ENCODE peak calls at places on chromosomes 5 and 9, in eight cellular contexts. One of them, this sample, is unnamed.

GRCh38 chr9:81632599-81632998 is 56.7 kb downstream of the TLE1 start:
- DNase-seq in GM20000: no peak
- DNase-seq in RWPE1: no peak
- DNase-seq in neural crest cell: no peak
- DNase-seq in HL-60: no peak
- DNase-seq in fibroblast of pulmonary artery: peak
- DNase-seq in AG04450: no peak
- DNase-seq in heart left ventricle: no peak
- DNase-seq in this sample: no peak

GRCh38 chr9:132793606-132794580 is 84.2 kb downstream of the AK8 start:
- DNase-seq in heart left ventricle: no peak
- DNase-seq in GM20000: no peak
- DNase-seq in neural crest cell: no peak
- DNase-seq in AG04450: no peak
- DNase-seq in RWPE1: no peak
- DNase-seq in HL-60: no peak
- DNase-seq in fibroblast of pulmonary artery: no peak
- DNase-seq in this sample: no peak

GRCh38 chr5:173907686-173908371 is 19.7 kb downstream of the CPEB4 start:
- DNase-seq in AG04450: no peak
- DNase-seq in heart left ventricle: no peak
- DNase-seq in HL-60: no peak
- DNase-seq in neural crest cell: no peak
- DNase-seq in fibroblast of pulmonary artery: no peak
- DNase-seq in RWPE1: no peak
- DNase-seq in GM20000: no peak
- DNase-seq in this sample: no peak

GRCh38 chr5:10474521-10475075 is 32.9 kb downstream of the ROPN1L start:
- DNase-seq in HL-60: no peak
- DNase-seq in heart left ventricle: no peak
- DNase-seq in RWPE1: no peak
- DNase-seq in neural crest cell: no peak
- DNase-seq in AG04450: no peak
- DNase-seq in GM20000: no peak
- DNase-seq in fibroblast of pulmonary artery: no peak
- DNase-seq in this sample: no peak

GRCh38 chr9:114116061-114116747 is 17.1 kb upstream of the KIF12 start:
- DNase-seq in HL-60: no peak
- DNase-seq in fibroblast of pulmonary artery: no peak
- DNase-seq in GM20000: no peak
- DNase-seq in neural crest cell: no peak
- DNase-seq in AG04450: no peak
- DNase-seq in heart left ventricle: no peak
- DNase-seq in RWPE1: no peak
- DNase-seq in this sample: no peak

GRCh38 chr5:154732212-154732611 is 23.0 kb upstream of the LARP1 start:
- DNase-seq in AG04450: no peak
- DNase-seq in heart left ventricle: no peak
- DNase-seq in fibroblast of pulmonary artery: no peak
- DNase-seq in RWPE1: no peak
- DNase-seq in HL-60: no peak
- DNase-seq in neural crest cell: no peak
- DNase-seq in GM20000: no peak
- DNase-seq in this sample: no peak

GRCh38 chr9:125829743-125830142 is 82.6 kb downstream of the PBX3 start:
- DNase-seq in RWPE1: no peak
- DNase-seq in HL-60: no peak
- DNase-seq in heart left ventricle: no peak
- DNase-seq in fibroblast of pulmonary artery: peak
- DNase-seq in AG04450: no peak
- DNase-seq in neural crest cell: no peak
- DNase-seq in GM20000: peak
- DNase-seq in this sample: no peak

GRCh38 chr5:13985736-13986418 is 41.4 kb upstream of the DNAH5 start:
- DNase-seq in RWPE1: peak
- DNase-seq in heart left ventricle: no peak
- DNase-seq in GM20000: no peak
- DNase-seq in fibroblast of pulmonary artery: peak
- DNase-seq in HL-60: no peak
- DNase-seq in neural crest cell: no peak
- DNase-seq in AG04450: peak
- DNase-seq in this sample: peak

GRCh38 chr5:50969207-50970145 is 303.0 kb downstream of the PARP8 start:
- DNase-seq in RWPE1: no peak
- DNase-seq in HL-60: no peak
- DNase-seq in AG04450: no peak
- DNase-seq in heart left ventricle: peak
- DNase-seq in fibroblast of pulmonary artery: no peak
- DNase-seq in neural crest cell: peak
- DNase-seq in GM20000: no peak
- DNase-seq in this sample: no peak

GRCh38 chr5:166582416-166582815 is 1709.0 kb upstream of the WWC1 start:
- DNase-seq in fibroblast of pulmonary artery: peak
- DNase-seq in GM20000: no peak
- DNase-seq in RWPE1: no peak
- DNase-seq in AG04450: no peak
- DNase-seq in neural crest cell: no peak
- DNase-seq in HL-60: no peak
- DNase-seq in heart left ventricle: no peak
- DNase-seq in this sample: no peak

GRCh38 chr9:120869726-120870125 is 7.3 kb downstream of the PHF19 start:
- DNase-seq in HL-60: no peak
- DNase-seq in RWPE1: no peak
- DNase-seq in heart left ventricle: no peak
- DNase-seq in AG04450: no peak
- DNase-seq in neural crest cell: no peak
- DNase-seq in GM20000: no peak
- DNase-seq in fibroblast of pulmonary artery: no peak
- DNase-seq in this sample: no peak

GRCh38 chr9:120869360-120869687 is 7.7 kb downstream of the PHF19 start:
- DNase-seq in HL-60: no peak
- DNase-seq in AG04450: no peak
- DNase-seq in neural crest cell: no peak
- DNase-seq in heart left ventricle: no peak
- DNase-seq in RWPE1: no peak
- DNase-seq in fibroblast of pulmonary artery: no peak
- DNase-seq in GM20000: no peak
- DNase-seq in this sample: no peak

GRCh38 chr9:120867676-120868338 is 9.2 kb downstream of the PHF19 start:
- DNase-seq in GM20000: no peak
- DNase-seq in heart left ventricle: no peak
- DNase-seq in fibroblast of pulmonary artery: no peak
- DNase-seq in HL-60: no peak
- DNase-seq in AG04450: no peak
- DNase-seq in neural crest cell: no peak
- DNase-seq in RWPE1: no peak
- DNase-seq in this sample: no peak

GRCh38 chr9:120868339-120868675 is 8.7 kb downstream of the PHF19 start:
- DNase-seq in HL-60: peak
- DNase-seq in RWPE1: no peak
- DNase-seq in AG04450: no peak
- DNase-seq in GM20000: no peak
- DNase-seq in fibroblast of pulmonary artery: peak
- DNase-seq in heart left ventricle: no peak
- DNase-seq in neural crest cell: no peak
- DNase-seq in this sample: no peak

GRCh38 chr9:120868676-120869359 is 8.2 kb downstream of the PHF19 start:
- DNase-seq in fibroblast of pulmonary artery: peak
- DNase-seq in HL-60: peak
- DNase-seq in heart left ventricle: peak
- DNase-seq in GM20000: peak
- DNase-seq in neural crest cell: peak
- DNase-seq in RWPE1: peak
- DNase-seq in AG04450: peak
- DNase-seq in this sample: peak
- TF ChIP-seq CTCF in fibroblast of pulmonary artery: peak
- TF ChIP-seq CTCF in HL-60: peak
- TF ChIP-seq CTCF in heart left ventricle: peak
- TF ChIP-seq CTCF in GM20000: peak
- TF ChIP-seq CTCF in neural crest cell: peak
- TF ChIP-seq CTCF in RWPE1: peak
- TF ChIP-seq CTCF in AG04450: peak
- TF ChIP-seq CTCF in this sample: no peak

DNA sequence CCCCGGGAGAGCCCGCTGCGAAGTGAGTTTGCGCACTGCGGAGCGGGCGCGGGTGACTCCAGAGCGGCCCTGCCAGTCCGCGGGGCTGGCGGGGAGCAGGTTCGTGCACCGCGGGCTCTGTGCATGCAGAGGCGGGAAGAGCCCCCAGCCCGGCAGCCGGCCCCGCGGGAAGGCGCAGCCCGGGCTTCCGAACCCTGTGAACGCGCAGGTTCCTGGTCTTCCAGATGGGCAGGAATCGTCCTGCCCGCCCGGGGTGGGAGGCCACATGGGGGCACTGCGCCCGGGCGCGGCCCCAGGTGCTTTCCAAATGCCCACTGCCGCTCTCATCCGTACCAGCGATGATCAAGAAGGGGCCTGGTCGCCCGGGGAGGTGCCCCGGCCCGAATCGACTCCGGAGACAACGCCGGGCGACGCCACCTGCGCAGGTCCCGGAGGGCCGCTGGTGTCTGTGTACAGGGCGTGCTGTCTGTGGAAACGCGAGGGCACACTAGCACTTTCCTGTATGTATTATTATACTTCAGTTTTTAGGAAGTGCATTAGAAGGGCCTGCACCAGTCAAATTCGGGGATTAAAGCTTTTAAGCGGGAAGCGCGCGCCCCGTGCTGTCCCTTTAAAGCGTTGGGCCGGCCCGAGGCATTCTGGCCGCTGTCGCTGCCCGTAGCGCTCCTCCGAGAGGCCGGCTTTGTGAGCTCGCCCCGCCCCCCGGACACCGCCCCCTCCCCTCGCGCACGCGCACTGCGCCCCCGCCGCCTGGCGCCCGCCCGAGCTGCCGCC is at the start of gene WDR5:
- DNase-seq in neural crest cell: peak
- DNase-seq in GM20000: peak
- DNase-seq in RWPE1: peak
- DNase-seq in heart left ventricle: peak
- DNase-seq in HL-60: peak
- DNase-seq in AG04450: peak
- DNase-seq in fibroblast of pulmonary artery: peak
- DNase-seq in this sample: peak
- TF ChIP-seq CTCF in neural crest cell: peak
- TF ChIP-seq CTCF in GM20000: peak
- TF ChIP-seq CTCF in RWPE1: no peak
- TF ChIP-seq CTCF in heart left ventricle: peak
- TF ChIP-seq CTCF in HL-60: no peak
- TF ChIP-seq CTCF in AG04450: peak
- TF ChIP-seq CTCF in fibroblast of pulmonary artery: peak
- TF ChIP-seq CTCF in this sample: no peak

GRCh38 chr5:463952-464351 is 21.0 kb downstream of the EXOC3 start:
- DNase-seq in GM20000: peak
- DNase-seq in neural crest cell: no peak
- DNase-seq in RWPE1: no peak
- DNase-seq in HL-60: no peak
- DNase-seq in heart left ventricle: no peak
- DNase-seq in AG04450: no peak
- DNase-seq in fibroblast of pulmonary artery: no peak
- DNase-seq in this sample: no peak

GRCh38 chr5:465591-466403 is 22.8 kb downstream of the EXOC3 start:
- DNase-seq in RWPE1: no peak
- DNase-seq in heart left ventricle: no peak
- DNase-seq in AG04450: no peak
- DNase-seq in GM20000: no peak
- DNase-seq in fibroblast of pulmonary artery: no peak
- DNase-seq in HL-60: no peak
- DNase-seq in neural crest cell: no peak
- DNase-seq in this sample: no peak

GRCh38 chr5:464843-465590 is 22.0 kb downstream of the EXOC3 start:
- DNase-seq in HL-60: no peak
- DNase-seq in RWPE1: no peak
- DNase-seq in AG04450: no peak
- DNase-seq in neural crest cell: no peak
- DNase-seq in fibroblast of pulmonary artery: no peak
- DNase-seq in GM20000: no peak
- DNase-seq in heart left ventricle: no peak
- DNase-seq in this sample: no peak

GRCh38 chr5:463301-463700 is 20.3 kb downstream of the EXOC3 start:
- DNase-seq in heart left ventricle: no peak
- DNase-seq in RWPE1: no peak
- DNase-seq in neural crest cell: no peak
- DNase-seq in GM20000: no peak
- DNase-seq in AG04450: no peak
- DNase-seq in fibroblast of pulmonary artery: no peak
- DNase-seq in HL-60: no peak
- DNase-seq in this sample: no peak

DNA sequence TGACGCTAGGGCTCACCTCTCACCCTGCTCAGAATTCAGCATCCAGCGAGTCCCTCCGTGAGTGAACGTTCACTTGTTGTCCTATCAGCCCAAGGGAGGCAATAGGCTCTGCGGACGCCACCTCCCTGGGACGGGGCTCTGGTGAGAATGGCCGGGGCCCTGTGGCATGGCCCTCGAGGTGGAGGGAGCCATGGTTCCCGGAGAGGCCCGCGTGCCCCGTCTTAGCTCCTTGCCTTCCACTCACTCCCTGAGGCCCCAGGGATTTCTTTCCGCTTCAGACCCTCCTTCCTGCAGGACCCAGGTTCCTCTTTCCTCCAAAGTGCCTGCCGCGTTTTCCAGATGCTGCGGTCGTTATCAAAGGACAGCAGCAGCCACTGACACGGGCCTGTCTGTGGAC is 21.5 kb downstream of the EXOC3 start:
- DNase-seq in RWPE1: no peak
- DNase-seq in heart left ventricle: no peak
- DNase-seq in neural crest cell: no peak
- DNase-seq in AG04450: no peak
- DNase-seq in fibroblast of pulmonary artery: no peak
- DNase-seq in HL-60: no peak
- DNase-seq in GM20000: no peak
- DNase-seq in this sample: no peak
- TF ChIP-seq CTCF in RWPE1: no peak
- TF ChIP-seq CTCF in heart left ventricle: no peak
- TF ChIP-seq CTCF in neural crest cell: no peak
- TF ChIP-seq CTCF in AG04450: no peak
- TF ChIP-seq CTCF in fibroblast of pulmonary artery: no peak
- TF ChIP-seq CTCF in HL-60: no peak
- TF ChIP-seq CTCF in GM20000: no peak
- TF ChIP-seq CTCF in this sample: no peak

DNA sequence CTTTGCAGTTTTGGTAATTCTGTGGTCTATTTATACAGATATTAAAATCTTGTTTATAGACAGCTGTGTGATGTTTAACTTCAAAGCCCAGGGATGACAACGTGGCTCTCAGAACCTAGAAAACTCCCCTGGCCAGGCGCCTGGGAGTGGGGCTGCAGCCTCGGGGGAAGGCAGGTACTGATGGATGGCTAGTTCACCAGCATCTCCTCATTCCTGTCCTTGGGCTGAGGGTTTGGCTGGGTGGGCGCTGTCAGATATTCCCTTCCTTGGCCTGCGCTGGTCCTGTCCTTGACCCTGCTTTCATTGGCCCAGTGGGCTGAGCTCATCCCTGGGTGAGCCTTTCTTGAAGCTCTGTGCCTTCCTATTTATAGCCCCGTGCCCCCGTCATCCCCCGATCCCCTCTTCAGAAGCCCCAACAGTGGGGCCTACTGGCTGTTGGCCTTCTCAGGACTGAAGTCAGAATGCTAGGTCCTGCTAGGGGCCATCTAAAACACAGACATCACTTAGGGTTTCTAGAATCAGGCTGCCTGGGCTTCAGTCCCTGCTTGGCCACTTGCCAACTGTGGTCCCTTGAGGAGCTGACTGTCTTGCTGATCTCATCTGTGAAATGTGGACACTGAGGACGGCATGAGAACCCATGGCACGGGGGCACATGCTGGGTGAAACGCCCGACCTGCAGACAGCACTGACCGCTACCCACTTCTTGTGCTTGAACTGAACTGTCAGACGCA is 20.9 kb downstream of the SH3GLB2 start:
- DNase-seq in neural crest cell: no peak
- DNase-seq in HL-60: no peak
- DNase-seq in GM20000: no peak
- DNase-seq in RWPE1: no peak
- DNase-seq in heart left ventricle: peak
- DNase-seq in fibroblast of pulmonary artery: no peak
- DNase-seq in AG04450: no peak
- DNase-seq in this sample: no peak
- TF ChIP-seq CTCF in neural crest cell: peak
- TF ChIP-seq CTCF in HL-60: no peak
- TF ChIP-seq CTCF in GM20000: no peak
- TF ChIP-seq CTCF in RWPE1: peak
- TF ChIP-seq CTCF in heart left ventricle: no peak
- TF ChIP-seq CTCF in fibroblast of pulmonary artery: no peak
- TF ChIP-seq CTCF in AG04450: no peak
- TF ChIP-seq CTCF in this sample: no peak